ENCODE peak calls at places on chromosomes 6 and 20, in four cellular contexts. Y is heart right ventricle, U is WTC11, R is type B pancreatic cell. X is an unnamed sample.

GRCh38 chr6:125584468-125584939 is 164.9 kb upstream of the HEY2 start:
- DNase-seq in U (peak; percentile 65), R (no peak), Y (peak; percentile 44), X (no peak)

GRCh38 chr6:82741996-82742385 is 323.6 kb downstream of the UBE3D start:
- DNase-seq in Y (no peak), R (no peak), U (no peak), X (no peak)

GRCh38 chr6:17971128-17972073 is 16.0 kb downstream of the KIF13A start:
- DNase-seq in U (no peak), R (no peak), Y (no peak), X (no peak)

GRCh38 chr6:145506554-145506953 is 228.8 kb downstream of the EPM2A start:
- DNase-seq in U (no peak), Y (peak; percentile 16), R (no peak), X (no peak)

GRCh38 chr6:139364302-139364981 is 10.0 kb downstream of the CITED2 start:
- DNase-seq in U (no peak), Y (no peak), R (no peak), X (no peak)

GRCh38 chr20:63177134-63177784 is 38.7 kb downstream of the YTHDF1 start:
- DNase-seq in R (no peak), U (peak; percentile 67), Y (no peak), X (no peak)

GRCh38 chr6:121849477-121849876 is 414.0 kb downstream of the GJA1 start:
- DNase-seq in R (no peak), U (peak; percentile 85), Y (no peak), X (peak; percentile 78)

GRCh38 chr20:47355489-47356219 is 845 bp downstream of the ZMYND8 start:
- DNase-seq in U (no peak), R (no peak), Y (no peak), X (no peak)

GRCh38 chr20:41276317-41276751 is 41.2 kb downstream of the ZHX3 start:
- DNase-seq in Y (no peak), R (no peak), U (no peak), X (no peak)

GRCh38 chr20:43721429-43722152 is 5.2 kb downstream of the GTSF1L start:
- DNase-seq in Y (no peak), R (no peak), U (peak; percentile 20), X (no peak)

GRCh38 chr20:2114990-2115681 is 13.5 kb downstream of the STK35 start:
- DNase-seq in Y (no peak), U (no peak), R (no peak), X (no peak)

GRCh38 chr6:10518461-10519216 is 2.5 kb upstream of the GCNT2 start:
- DNase-seq in Y (no peak), U (no peak), R (no peak), X (no peak)

GRCh38 chr6:56984884-56985283 is 30.0 kb downstream of the BEND6 start:
- DNase-seq in U (no peak), Y (no peak), R (no peak), X (no peak)

GRCh38 chr6:15752820-15753219 is 90.0 kb upstream of the DTNBP1 start:
- DNase-seq in Y (no peak), U (no peak), R (no peak), X (no peak)
- TF ChIP-seq CTCF in Y (peak; percentile 30), U (no peak), R (peak; percentile 26), X (no peak)

GRCh38 chr6:80134065-80134464 is 27.6 kb downstream of the BCKDHB start:
- DNase-seq in R (no peak), Y (no peak), U (no peak), X (no peak)
- TF ChIP-seq CTCF in R (no peak), Y (no peak), U (no peak), X (no peak)

GRCh38 chr20:59765599-59766177 is 161.3 kb downstream of the PHACTR3 start:
- DNase-seq in R (no peak), U (peak; percentile 59), Y (no peak), X (peak; percentile 44)
- TF ChIP-seq CTCF in R (no peak), U (no peak), Y (no peak), X (no peak)

GRCh38 chr6:26222587-26222986 is 135.4 kb downstream of the HFE start:
- DNase-seq in U (no peak), Y (no peak), R (no peak), X (no peak)
- TF ChIP-seq CTCF in U (no peak), Y (no peak), R (no peak), X (no peak)

GRCh38 chr6:31829633-31830492 is 2.3 kb downstream of the HSPA1B start:
- DNase-seq in R (no peak), U (no peak), Y (no peak), X (no peak)
- TF ChIP-seq CTCF in R (peak; percentile 75), U (no peak), Y (peak; percentile 70), X (no peak)

X was measured in endothelial cell.